ENCODE peak calls at places on chromosomes 7 and 10, in six cellular contexts. R is CD8-positive, alpha-beta T cell; T is ovary; C is mesendoderm; M is right cardiac atrium; L is prostate gland. A is an unnamed sample.
A peak's percentile ranks its signal among the peaks of the same experiment; 100 is the strongest.

GRCh38 chr10:78407009-78407711 is 373.5 kb downstream of the RPS24 start:
- DNase-seq in R (no peak), M (peak; percentile 95), C (peak; percentile 99), L (peak; percentile 92), T (peak; percentile 96), A (peak; percentile 90)

GRCh38 chr10:22365644-22366565 is 20.6 kb downstream of the SPAG6 start:
- DNase-seq in R (no peak), L (no peak), C (no peak), M (no peak), T (no peak), A (no peak)

GRCh38 chr10:111295788-111296187 is 219.0 kb downstream of the ADRA2A start:
- DNase-seq in L (no peak), M (no peak), T (no peak), R (no peak), C (no peak), A (no peak)

GRCh38 chr10:95480901-95481491 is 80.2 kb downstream of the SORBS1 start:
- DNase-seq in L (no peak), C (peak; percentile 76), M (no peak), R (no peak), T (no peak), A (no peak)

GRCh38 chr7:51324206-51324884 is 7.7 kb upstream of the COBL start:
- DNase-seq in L (no peak), M (no peak), R (no peak), C (no peak), T (no peak), A (no peak)

GRCh38 chr10:73917566-73918305 is 6.8 kb downstream of the PLAU start:
- DNase-seq in L (no peak), T (no peak), R (no peak), M (no peak), C (no peak), A (no peak)

GRCh38 chr7:95951997-95952795 is 179.8 kb downstream of the DYNC1I1 start:
- DNase-seq in C (peak; percentile 43), T (no peak), R (no peak), M (no peak), L (no peak), A (no peak)

GRCh38 chr7:144775735-144776134 is 60.1 kb downstream of the TPK1 start:
- DNase-seq in M (no peak), L (no peak), R (no peak), T (no peak), C (no peak), A (no peak)

GRCh38 chr7:48299580-48300169 is 128.4 kb downstream of the ABCA13 start:
- DNase-seq in R (no peak), C (peak; percentile 63), L (peak; percentile 33), T (peak; percentile 67), M (peak; percentile 70), A (no peak)

GRCh38 chr7:110090113-110090820 is 1000.7 kb upstream of the LRRN3 start:
- DNase-seq in C (peak; percentile 42), R (no peak), T (no peak), L (no peak), M (no peak), A (no peak)

GRCh38 chr7:80941206-80941758 is 22.4 kb upstream of the SEMA3C start:
- DNase-seq in C (no peak), T (no peak), L (no peak), R (no peak), M (no peak), A (no peak)

GRCh38 chr7:130363156-130363847 is 17.0 kb upstream of the CPA1 start:
- DNase-seq in M (no peak), T (no peak), L (no peak), C (peak; percentile 45), R (no peak), A (no peak)

GRCh38 chr7:129168219-129168991 is 20.0 kb upstream of the SMO start:
- DNase-seq in L (peak; percentile 42), R (no peak), T (no peak), M (no peak), C (peak; percentile 72), A (no peak)

GRCh38 chr10:33314788-33315561 is 19.5 kb downstream of the NRP1 start:
- DNase-seq in T (no peak), L (peak; percentile 52), M (no peak), R (no peak), C (no peak), A (no peak)

GRCh38 chr7:24408798-24409428 is 124.9 kb downstream of the NPY start:
- DNase-seq in L (no peak), M (no peak), C (no peak), T (no peak), R (no peak), A (no peak)

GRCh38 chr10:125159486-125159931 is 854 bp downstream of the CTBP2 start:
- DNase-seq in R (no peak), M (peak; percentile 72), C (no peak), L (no peak), T (peak; percentile 74), A (peak; percentile 75)

DNA sequence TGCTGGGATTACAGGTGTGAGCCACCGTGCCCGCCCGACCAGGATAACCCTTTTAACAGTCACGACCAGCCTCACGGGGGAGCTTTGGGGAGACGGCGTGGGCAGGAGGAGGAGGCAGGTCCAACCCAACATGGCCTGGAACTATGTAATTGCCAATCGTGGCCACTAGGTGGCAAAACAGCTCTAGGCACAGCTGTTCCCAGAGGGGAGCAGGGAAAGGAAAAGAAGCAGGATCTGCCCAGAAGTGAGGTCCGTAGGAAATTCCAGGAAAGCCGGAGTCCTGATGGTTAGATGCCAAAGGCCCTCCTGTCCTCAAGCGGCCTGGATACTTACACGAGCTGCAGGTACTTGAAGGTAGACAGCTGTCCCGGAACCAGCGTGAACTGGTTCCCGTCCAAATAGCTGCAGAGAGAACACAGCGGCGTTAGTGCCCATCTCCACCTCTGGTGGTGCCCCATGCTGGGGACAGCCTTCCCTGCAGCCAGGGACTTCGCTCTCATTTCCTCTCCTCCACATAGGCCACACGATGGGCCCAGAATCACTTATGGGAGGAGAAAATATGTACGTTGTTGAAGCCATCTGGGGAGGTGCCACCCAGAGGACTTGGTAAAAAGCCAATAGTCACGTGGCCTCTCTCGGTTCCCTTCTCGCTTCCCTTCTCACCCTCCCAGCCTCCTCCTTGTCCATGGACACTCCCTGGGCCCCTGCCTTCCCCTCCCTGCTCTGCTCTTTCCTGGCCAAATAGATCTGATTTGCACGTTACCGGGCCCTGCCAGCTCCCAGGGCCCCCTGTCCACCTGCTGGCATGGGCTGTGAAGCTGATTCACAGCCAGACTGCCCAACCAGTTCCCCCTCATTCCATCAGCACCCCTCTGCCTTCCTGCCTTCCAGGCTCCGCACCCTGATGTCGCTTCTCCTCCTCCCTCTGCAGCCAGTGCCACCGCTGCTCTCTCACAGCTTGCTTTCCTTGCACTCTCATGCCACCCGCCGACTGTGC is 148.1 kb downstream of the SLIT1 start:
- DNase-seq in T (peak; percentile 80), C (peak; percentile 95), L (peak; percentile 72), R (peak; percentile 35), M (peak; percentile 89), A (peak; percentile 80)
- H3K4me3 ChIP-seq in T (peak overlapping the region; percentile 17), C (no peak overlapping the region), L (peak overlapping the region; percentile 24), R (peak overlapping the region; percentile 44), M (peak overlapping the region; percentile 46), A (peak overlapping the region; percentile 69)

DNA sequence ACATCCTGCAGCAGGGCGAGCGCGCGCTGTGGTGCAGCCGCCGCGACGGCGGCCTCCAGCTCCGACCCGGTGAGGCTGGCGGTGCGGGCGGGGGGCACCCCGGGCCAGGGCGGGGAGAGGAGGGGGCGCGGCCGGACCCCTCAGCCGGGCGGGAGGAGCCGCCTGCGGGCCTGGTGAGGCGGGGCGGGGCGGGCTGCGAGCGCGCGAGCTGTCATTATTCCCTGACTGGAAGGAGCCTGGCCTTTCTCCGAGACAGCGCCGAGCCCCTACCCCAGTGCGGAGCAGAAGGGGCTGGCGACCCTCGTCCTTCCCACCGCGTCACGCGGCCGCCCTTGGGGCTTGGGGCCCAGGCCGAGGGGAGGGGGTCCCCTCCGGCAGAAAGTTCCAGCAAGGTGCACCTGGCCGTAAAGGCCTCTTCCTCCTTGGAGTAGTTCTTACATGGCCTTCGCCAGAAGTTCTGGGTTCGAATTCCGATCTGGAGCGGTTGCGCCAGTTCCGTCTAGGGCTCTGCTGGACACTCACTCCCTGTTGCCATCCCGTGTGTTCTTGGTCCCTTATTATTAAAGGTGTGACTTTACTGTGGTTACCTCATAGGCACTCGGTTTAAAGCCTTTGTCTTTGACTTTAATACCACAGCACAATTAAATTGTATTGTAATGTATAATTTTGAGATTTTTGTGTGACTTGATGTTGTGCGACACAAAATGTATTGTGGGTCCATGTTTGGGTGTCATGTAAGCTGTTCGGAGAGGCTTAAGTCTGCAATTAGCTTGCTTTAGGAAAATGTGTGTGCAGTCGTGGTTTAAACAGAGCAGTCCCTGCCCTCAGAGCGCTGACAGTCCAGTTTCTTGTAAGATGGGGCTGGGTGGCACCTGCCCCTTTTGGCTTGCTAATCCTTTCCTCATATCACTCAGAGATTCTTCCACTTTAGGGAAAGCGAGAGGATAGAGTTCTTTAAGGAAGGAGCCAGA is 726 bp downstream of the INPP5F start:
- DNase-seq in C (peak; percentile 62), T (no peak), M (no peak), L (peak; percentile 42), R (no peak), A (no peak)
- H3K27ac ChIP-seq in C (peak overlapping the region; percentile 95), T (peak overlapping the region; percentile 70), M (peak overlapping the region; percentile 31), L (peak overlapping the region; percentile 89), R (no peak overlapping the region), A (peak overlapping the region; percentile 77)

DNA sequence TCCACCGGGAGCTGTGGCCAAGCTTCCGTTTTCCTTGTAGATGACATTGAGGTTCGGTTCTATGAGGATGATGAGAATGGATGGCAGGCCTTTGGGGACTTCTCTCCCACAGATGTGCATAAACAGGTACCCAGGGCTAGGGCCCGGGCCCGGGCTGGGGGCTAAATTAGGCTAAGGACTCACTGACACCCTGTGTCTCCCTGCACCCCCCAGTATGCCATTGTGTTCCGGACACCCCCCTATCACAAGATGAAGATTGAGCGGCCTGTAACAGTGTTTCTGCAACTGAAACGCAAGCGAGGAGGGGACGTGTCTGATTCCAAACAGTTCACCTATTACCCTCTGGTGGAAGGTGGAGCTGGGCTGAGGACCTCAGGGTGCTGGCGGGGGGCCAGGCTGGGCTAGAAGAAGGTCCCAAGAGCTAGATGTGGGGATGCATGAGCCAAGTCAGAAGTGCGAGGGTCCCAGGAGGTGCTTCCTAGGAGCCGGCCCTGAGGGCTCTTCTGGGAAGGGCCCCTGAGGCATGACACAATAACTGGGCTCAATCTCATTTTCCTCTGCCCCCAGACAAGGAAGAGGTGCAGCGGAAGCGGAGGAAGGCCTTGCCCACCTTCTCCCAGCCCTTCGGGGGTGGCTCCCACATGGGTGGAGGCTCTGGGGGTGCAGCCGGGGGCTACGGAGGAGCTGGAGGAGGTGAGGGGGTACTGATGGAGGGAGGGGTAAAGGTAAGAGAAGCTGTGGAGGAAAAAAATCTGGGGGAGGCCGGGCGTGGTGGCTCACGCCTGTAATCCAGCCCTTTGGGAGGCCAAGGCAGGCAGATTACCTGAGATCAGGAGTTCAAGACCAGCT is 2.9 kb downstream of the NFKB2 start:
- DNase-seq in M (peak; percentile 56), T (peak; percentile 51), L (no peak), R (no peak), C (no peak), A (no peak)
- H3K4me3 ChIP-seq in M (no peak overlapping the region), T (no peak overlapping the region), L (no peak overlapping the region), R (no peak overlapping the region), C (no peak overlapping the region), A (no peak overlapping the region)

DNA sequence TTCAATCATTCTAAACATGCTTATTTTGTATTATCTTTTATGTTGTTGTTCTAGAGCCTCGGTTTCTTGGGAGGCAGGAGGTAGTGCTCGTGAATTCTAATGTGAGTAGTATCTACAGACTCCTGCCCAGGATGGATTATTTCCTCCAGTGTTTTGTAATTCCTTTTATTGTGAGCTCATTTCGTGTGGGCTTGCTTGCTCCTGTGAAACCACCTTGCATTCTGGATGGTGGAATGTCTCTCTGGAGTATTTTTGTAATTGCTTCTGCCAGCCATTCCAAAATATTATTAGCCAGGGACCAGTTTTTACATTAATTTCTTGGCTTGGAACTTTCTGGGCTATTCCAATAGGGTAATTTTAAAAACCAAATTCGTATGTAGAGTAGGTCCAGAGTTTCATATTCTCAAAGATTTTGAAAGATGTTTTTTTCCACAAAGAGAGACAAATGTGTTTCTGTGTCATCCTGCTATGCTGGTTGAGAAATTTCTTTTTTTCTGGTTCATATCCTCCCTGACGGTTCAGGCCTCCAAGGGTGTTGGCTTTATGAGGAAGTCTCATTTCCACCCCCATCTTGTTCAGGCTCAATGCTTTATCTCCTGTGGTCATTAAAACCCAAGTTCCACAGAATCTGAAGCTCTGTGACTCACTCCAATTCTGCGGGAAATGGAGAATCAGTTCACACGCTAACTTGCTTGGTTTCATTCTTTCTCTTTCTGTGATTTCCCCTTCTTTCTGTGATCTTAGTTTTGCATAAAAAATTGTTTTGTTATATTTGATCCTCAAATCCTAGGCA is 41.7 kb upstream of the CALD1 start:
- DNase-seq in L (no peak), M (no peak), R (no peak), T (no peak), C (no peak), A (no peak)
- H3K27ac ChIP-seq in L (no peak overlapping the region), M (no peak overlapping the region), R (no peak overlapping the region), T (no peak overlapping the region), C (no peak overlapping the region), A (no peak overlapping the region)